ENCODE peak calls at places on chromosomes 16 and 17, in ten cellular contexts. J is breast epithelium; I is left lung; M is psoas muscle; E is SK-N-SH; F is naive thymus-derived CD4-positive, alpha-beta T cell; N is CD8-positive, alpha-beta T cell; D is heart left ventricle; V is effector memory CD4-positive, alpha-beta T cell; R is left ventricle myocardium inferior. L is an unnamed sample.

GRCh38 chr17:37116802-37117201 is 168.0 kb downstream of the AATF start:
- DNase-seq in J (no peak), I (no peak), M (no peak), E (no peak), F (no peak), N (no peak), D (no peak), V (no peak), R (no peak), L (no peak)

GRCh38 chr16:3541527-3542152 is 35.6 kb downstream of the NLRC3 start:
- DNase-seq in J (no peak), I (no peak), M (no peak), E (no peak), F (no peak), N (no peak), D (no peak), V (no peak), R (no peak), L (no peak)

GRCh38 chr16:66552288-66553143 is at the start of gene CKLF:
- DNase-seq in J (peak; percentile 86), I (peak; percentile 88), M (peak; percentile 95), E (peak; percentile 96), F (peak; percentile 88), N (peak; percentile 95), D (peak; percentile 96), V (peak; percentile 86), R (peak; percentile 91), L (no peak)

GRCh38 chr17:62644487-62645173 is 17.2 kb downstream of the MRC2 start:
- DNase-seq in J (no peak), I (no peak), M (no peak), E (peak; percentile 94), F (no peak), N (no peak), D (no peak), V (no peak), R (no peak), L (no peak)

GRCh38 chr16:78791011-78791410 is 691.6 kb downstream of the WWOX start:
- DNase-seq in J (no peak), I (no peak), M (no peak), E (no peak), F (no peak), N (no peak), D (no peak), V (no peak), R (no peak), L (no peak)

GRCh38 chr16:78196527-78196926 is 97.1 kb downstream of the WWOX start:
- DNase-seq in J (no peak), I (no peak), M (no peak), E (peak; percentile 44), F (no peak), N (no peak), D (no peak), V (no peak), R (no peak), L (no peak)

GRCh38 chr17:36935681-36936454 is 1.4 kb upstream of the LHX1 start:
- DNase-seq in J (no peak), I (no peak), M (peak; percentile 48), E (peak; percentile 60), F (no peak), N (no peak), D (no peak), V (no peak), R (no peak), L (no peak)

GRCh38 chr17:15157051-15157450 is 108.1 kb downstream of the PMP22 start:
- DNase-seq in J (no peak), I (no peak), M (no peak), E (no peak), F (no peak), N (no peak), D (no peak), V (no peak), R (no peak), L (no peak)

GRCh38 chr17:13631541-13631940 is 29.8 kb upstream of the HS3ST3A1 start:
- DNase-seq in J (no peak), I (no peak), M (no peak), E (no peak), F (no peak), N (no peak), D (no peak), V (no peak), R (no peak), L (no peak)

GRCh38 chr17:68248886-68249872 is 1.3 kb downstream of the AMZ2 start:
- DNase-seq in J (peak; percentile 16), I (no peak), M (no peak), E (no peak), F (no peak), N (no peak), D (no peak), V (no peak), R (no peak), L (no peak)

GRCh38 chr16:85172465-85173071 is 60.3 kb upstream of the CIBAR2 start:
- DNase-seq in J (no peak), I (no peak), M (peak; percentile 81), E (peak; percentile 83), F (no peak), N (no peak), D (no peak), V (no peak), R (no peak), L (no peak)

GRCh38 chr17:61410100-61410551 is 10.5 kb downstream of the TBX2 start:
- DNase-seq in J (no peak), I (peak; percentile 34), M (peak; percentile 46), E (peak; percentile 56), F (no peak), N (peak; percentile 49), D (no peak), V (no peak), R (no peak), L (no peak)

GRCh38 chr16:2090819-2091721 is 43.3 kb downstream of the TSC2 start:
- DNase-seq in J (no peak), I (peak; percentile 76), M (peak; percentile 88), E (peak; percentile 75), F (no peak), N (no peak), D (no peak), V (no peak), R (peak; percentile 52), L (no peak)

GRCh38 chr17:11293480-11293879 is 52.5 kb downstream of the SHISA6 start:
- DNase-seq in J (no peak), I (no peak), M (no peak), E (no peak), F (no peak), N (no peak), D (no peak), V (no peak), R (no peak), L (no peak)
- H3K27ac ChIP-seq in J (no peak overlapping the region), I (no peak overlapping the region), M (no peak overlapping the region), E (no peak overlapping the region), F (no peak overlapping the region), N (no peak overlapping the region), D (no peak overlapping the region), V (no peak overlapping the region), R (no peak overlapping the region), L (no peak overlapping the region)

DNA sequence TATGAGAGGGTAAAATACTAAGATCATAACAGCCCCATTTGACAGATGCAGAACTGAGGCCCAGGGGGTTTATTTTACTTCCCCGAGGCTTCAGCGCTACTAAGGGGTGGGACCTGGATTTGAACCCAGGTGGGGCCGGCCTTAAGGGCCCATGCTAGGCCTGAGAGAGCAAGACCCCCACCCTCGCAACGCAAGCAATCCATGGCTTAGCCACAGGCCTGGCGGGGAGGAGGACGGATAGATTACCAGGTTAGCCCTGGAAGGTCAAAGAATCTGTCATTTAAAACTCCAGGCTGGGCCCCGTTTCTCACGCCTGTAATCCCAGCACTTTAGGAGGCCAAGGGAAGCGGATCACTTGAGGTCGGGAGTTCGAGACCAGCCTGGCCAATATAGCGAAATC is 1.9 kb upstream of the CDH3 start:
- DNase-seq in J (no peak), I (no peak), M (no peak), E (no peak), F (no peak), N (no peak), D (no peak), V (no peak), R (no peak), L (no peak)
- H3K27ac ChIP-seq in J (peak overlapping the region; percentile 65), I (no peak overlapping the region), M (no peak overlapping the region), E (no peak overlapping the region), F (no peak overlapping the region), N (no peak overlapping the region), D (no peak overlapping the region), V (no peak overlapping the region), R (no peak overlapping the region), L (no peak overlapping the region)

DNA sequence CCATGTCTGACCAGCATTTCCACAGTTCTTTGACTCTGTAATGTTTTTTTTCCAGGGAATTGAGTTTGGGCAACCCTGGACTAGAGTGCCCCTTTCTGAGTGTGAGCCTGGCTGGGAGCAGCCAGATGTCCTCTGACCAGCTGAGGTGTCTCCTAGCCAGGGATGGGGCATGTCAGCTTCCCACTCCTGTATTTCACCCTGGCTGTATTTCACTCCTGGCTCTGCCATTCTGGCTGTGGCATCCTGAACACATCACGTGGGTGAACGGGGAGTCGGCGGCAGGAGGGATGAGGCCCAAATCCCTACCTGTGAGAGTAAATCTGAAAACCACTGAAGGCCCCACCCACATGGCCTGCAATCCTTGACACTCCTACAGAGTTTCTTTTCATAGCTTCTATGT is 31.3 kb downstream of the KDM8 start:
- DNase-seq in J (no peak), I (peak; percentile 32), M (no peak), E (no peak), F (no peak), N (no peak), D (no peak), V (no peak), R (no peak), L (no peak)
- H3K27ac ChIP-seq in J (peak overlapping the region; percentile 78), I (peak overlapping the region; percentile 89), M (no peak overlapping the region), E (peak overlapping the region; percentile 35), F (peak overlapping the region; percentile 97), N (peak overlapping the region; percentile 90), D (peak overlapping the region; percentile 37), V (peak overlapping the region; percentile 89), R (peak overlapping the region; percentile 73), L (peak overlapping the region; percentile 32)

DNA sequence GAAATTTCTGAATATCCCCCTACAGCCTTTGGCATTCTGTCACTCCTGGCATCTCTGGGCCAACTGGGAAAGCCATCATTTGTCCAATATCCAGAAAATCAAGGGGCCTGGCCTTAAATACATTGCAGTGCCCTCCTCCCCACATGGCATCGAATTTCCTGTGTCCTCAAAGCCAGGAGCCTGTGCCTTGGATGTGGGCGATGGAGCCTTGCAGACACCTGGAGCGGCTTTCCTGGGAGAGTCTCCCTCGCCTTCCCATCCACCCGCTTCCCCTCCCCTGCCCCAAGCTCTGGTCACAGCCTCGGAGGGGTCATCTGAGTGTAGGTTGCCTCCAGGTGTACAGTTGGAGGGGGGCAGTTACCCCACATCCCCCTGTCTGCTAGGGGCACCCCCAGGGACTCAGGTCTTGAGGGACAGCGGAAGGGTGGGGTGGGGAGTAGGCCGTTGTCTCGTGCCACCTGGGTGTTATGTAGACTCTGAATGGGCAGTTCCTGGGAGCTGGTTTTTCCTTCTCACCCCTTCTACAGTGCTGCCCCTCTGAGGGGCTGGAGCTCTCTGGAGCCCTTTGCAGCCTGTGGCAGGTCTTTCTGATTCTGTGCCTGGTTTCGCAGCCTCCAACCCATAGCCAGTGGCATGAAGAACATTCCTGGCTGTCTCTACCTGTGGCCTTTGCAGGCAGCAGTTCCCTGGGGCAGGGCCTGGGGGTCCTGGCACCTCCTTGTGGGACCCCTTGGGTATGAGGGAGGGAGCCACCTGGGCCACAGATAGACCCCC is 239.8 kb downstream of the SEC14L1 start:
- DNase-seq in J (no peak), I (no peak), M (no peak), E (no peak), F (no peak), N (no peak), D (no peak), V (no peak), R (no peak), L (no peak)
- H3K27ac ChIP-seq in J (peak overlapping the region; percentile 87), I (peak overlapping the region; percentile 15), M (no peak overlapping the region), E (peak overlapping the region; percentile 77), F (peak overlapping the region; percentile 58), N (no peak overlapping the region), D (no peak overlapping the region), V (peak overlapping the region; percentile 56), R (peak overlapping the region; percentile 42), L (no peak overlapping the region)

GRCh38 chr16:17408955-17409441 is 61.8 kb downstream of the XYLT1 start:
- DNase-seq in J (no peak), I (no peak), M (no peak), E (no peak), F (no peak), N (no peak), D (no peak), V (no peak), R (no peak), L (no peak)
- H3K27ac ChIP-seq in J (no peak overlapping the region), I (no peak overlapping the region), M (no peak overlapping the region), E (no peak overlapping the region), F (no peak overlapping the region), N (no peak overlapping the region), D (no peak overlapping the region), V (no peak overlapping the region), R (no peak overlapping the region), L (no peak overlapping the region)